ENCODE peak calls at places on chromosome 1, in eight cellular contexts. N, C, E, Q, G, M, S and J are unnamed samples. For H3K27me3, the result is how much of the 10 kb centered on the place peaks cover.

GRCh38 chr1:150138044-150138443 is 11.7 kb upstream of the PLEKHO1 start:
- DNase-seq in E (no peak), G (no peak), N (no peak), S (no peak), M (no peak), Q (no peak), C (no peak), J (no peak)

GRCh38 chr1:202952818-202953217 is 5.3 kb downstream of the ADIPOR1 start:
- DNase-seq in S (no peak), E (peak), M (peak), Q (no peak), C (no peak), N (peak), G (no peak), J (peak)

GRCh38 chr1:232432313-232432712 is 197.6 kb downstream of the SIPA1L2 start:
- DNase-seq in C (no peak), M (no peak), E (no peak), G (no peak), N (peak), Q (no peak), S (no peak), J (no peak)

GRCh38 chr1:3313579-3313955 is 140.9 kb upstream of the ARHGEF16 start:
- DNase-seq in M (peak), Q (no peak), C (peak), E (peak), G (peak), S (no peak), N (peak), J (peak)

GRCh38 chr1:91018006-91018405 is 3.8 kb downstream of the ZNF644 start:
- DNase-seq in Q (no peak), E (no peak), G (no peak), S (no peak), C (no peak), N (no peak), M (no peak), J (no peak)

GRCh38 chr1:201051399-201051798 is 27.9 kb upstream of the KIF21B start:
- DNase-seq in S (no peak), G (no peak), C (no peak), E (no peak), M (no peak), Q (no peak), N (no peak), J (no peak)

GRCh38 chr1:7847599-7847998 is 5.3 kb downstream of the UTS2 start:
- DNase-seq in E (peak), M (no peak), S (no peak), C (no peak), N (no peak), G (no peak), Q (no peak), J (no peak)

GRCh38 chr1:246165826-246166709 is 341.0 kb downstream of the SMYD3 start:
- DNase-seq in N (no peak), S (no peak), E (no peak), Q (no peak), M (no peak), G (peak), C (no peak), J (no peak)

GRCh38 chr1:18922848-18923475 is 20.6 kb upstream of the ALDH4A1 start:
- DNase-seq in N (no peak), Q (no peak), M (no peak), G (peak), E (no peak), C (peak), S (no peak), J (no peak)

GRCh38 chr1:45669379-45669778 is 17.0 kb downstream of the GPBP1L1 start:
- DNase-seq in G (no peak), E (peak), S (no peak), C (no peak), N (no peak), M (no peak), Q (no peak), J (peak)

GRCh38 chr1:212754193-212754592 is 37.4 kb downstream of the NSL1 start:
- DNase-seq in S (no peak), M (no peak), N (no peak), C (no peak), E (no peak), G (no peak), Q (no peak), J (no peak)

GRCh38 chr1:212752256-212752933 is 39.2 kb downstream of the NSL1 start:
- DNase-seq in S (no peak), G (no peak), Q (no peak), E (peak), M (no peak), N (no peak), C (no peak), J (no peak)

GRCh38 chr1:212754715-212755114 is 36.9 kb downstream of the NSL1 start:
- DNase-seq in S (no peak), N (peak), M (no peak), C (no peak), Q (no peak), G (no peak), E (no peak), J (no peak)

GRCh38 chr1:212753766-212754165 is 37.8 kb downstream of the NSL1 start:
- DNase-seq in C (no peak), E (no peak), M (no peak), Q (no peak), N (no peak), G (no peak), S (no peak), J (no peak)

GRCh38 chr1:212752934-212753497 is 38.6 kb downstream of the NSL1 start:
- DNase-seq in N (no peak), Q (no peak), G (no peak), M (no peak), S (no peak), E (no peak), C (no peak), J (no peak)
- H3K4me3 ChIP-seq in N (peak), Q (no peak), G (no peak), M (no peak), S (peak), E (peak), C (peak), J (no peak)

GRCh38 chr1:44499306-44499705 is 94.3 kb downstream of the RNF220 start:
- DNase-seq in E (no peak), N (no peak), M (no peak), Q (no peak), S (no peak), G (no peak), C (no peak), J (no peak)
- H3K27me3 ChIP-seq in E (half or more), N (under half), M (under half), Q (under half), S (under half), G (under half), C (under half), J (under half)

DNA sequence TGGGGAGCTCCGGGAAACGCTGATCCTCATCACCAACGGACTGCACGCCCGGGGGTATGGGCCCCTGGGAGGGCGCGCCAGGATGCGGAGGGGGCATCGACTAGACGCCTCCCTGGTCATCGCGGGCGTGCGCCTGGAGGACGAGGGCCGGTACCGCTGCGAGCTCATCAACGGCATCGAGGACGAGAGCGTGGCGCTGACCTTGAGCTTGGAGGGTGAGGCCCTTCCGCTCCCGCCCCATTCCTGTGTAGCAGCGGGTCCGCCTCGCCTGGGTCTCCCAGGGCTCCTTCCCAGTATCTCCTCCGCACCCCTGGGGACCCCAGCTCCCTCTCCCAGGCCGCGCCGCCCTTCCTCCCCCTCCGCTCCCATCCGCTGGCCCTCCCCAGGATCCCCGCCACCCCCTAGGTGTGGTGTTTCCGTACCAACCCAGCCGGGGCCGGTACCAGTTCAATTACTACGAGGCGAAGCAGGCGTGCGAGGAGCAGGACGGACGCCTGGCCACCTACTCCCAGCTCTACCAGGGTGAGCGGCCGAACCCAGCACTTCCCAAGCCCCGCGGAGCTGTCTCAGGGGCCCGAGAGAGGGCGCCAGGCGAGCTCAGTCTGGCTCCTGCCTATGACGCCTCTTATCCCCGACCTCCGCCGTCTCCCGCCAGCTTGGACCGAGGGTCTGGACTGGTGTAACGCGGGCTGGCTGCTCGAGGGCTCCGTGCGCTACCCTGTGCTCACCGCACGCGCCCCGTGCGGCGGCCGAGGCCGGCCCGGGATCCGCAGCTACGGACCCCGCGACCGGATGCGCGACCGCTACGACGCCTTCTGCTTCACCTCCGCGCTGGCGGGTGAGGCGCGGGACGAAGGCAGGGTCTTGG is 5.0 kb downstream of the HAPLN2 start:
- DNase-seq in G (no peak), S (no peak), Q (peak), E (peak), M (peak), C (peak), N (peak), J (peak)
- H3K4me3 ChIP-seq in G (peak), S (peak), Q (peak), E (peak), M (no peak), C (peak), N (peak), J (peak)

GRCh38 chr1:6103854-6104530 is 58.3 kb downstream of the KCNAB2 start:
- DNase-seq in S (no peak), Q (peak), M (peak), G (no peak), C (no peak), E (no peak), N (no peak), J (no peak)
- H3K27me3 ChIP-seq in S (under half), Q (under half), M (under half), G (under half), C (under half), E (under half), N (half or more), J (under half)